ENCODE peak calls at places on chromosomes 3 and 15, in eight cellular contexts. F is OCI-M1, T is T follicular helper cell, C is left ventricle myocardium inferior, R is T1000, K is ovary, B is amniotic stem cell, A is GM03348. X is an unnamed sample.

GRCh38 chr3:169618894-169619792 is 44.4 kb downstream of the MECOM start:
- DNase-seq in F (no peak), T (no peak), C (no peak), R (no peak), K (no peak), B (no peak), A (no peak), X (peak)

GRCh38 chr15:100721758-100722550 is 119.6 kb downstream of the ASB7 start:
- DNase-seq in F (peak), T (no peak), C (peak), R (peak), K (peak), B (peak), A (peak), X (peak)

GRCh38 chr15:88487176-88487795 is 19.8 kb downstream of the MRPS11 start:
- DNase-seq in F (peak), T (no peak), C (no peak), R (no peak), K (no peak), B (no peak), A (peak), X (no peak)

GRCh38 chr15:27095809-27096580 is 125.0 kb downstream of the GABRG3 start:
- DNase-seq in F (no peak), T (no peak), C (no peak), R (no peak), K (no peak), B (no peak), A (no peak), X (no peak)

GRCh38 chr3:189455796-189456195 is 175.4 kb upstream of the TP63 start:
- DNase-seq in F (no peak), T (no peak), C (no peak), R (no peak), K (no peak), B (no peak), A (no peak), X (no peak)

GRCh38 chr15:84780492-84780891 is 32.1 kb downstream of the ZNF592 start:
- DNase-seq in F (no peak), T (no peak), C (no peak), R (no peak), K (no peak), B (no peak), A (no peak), X (no peak)

GRCh38 chr3:40875581-40875980 is 323.7 kb upstream of the CTNNB1 start:
- DNase-seq in F (no peak), T (no peak), C (no peak), R (no peak), K (no peak), B (no peak), A (no peak), X (no peak)

GRCh38 chr3:26099692-26100091 is 309.8 kb downstream of the OXSM start:
- DNase-seq in F (no peak), T (no peak), C (no peak), R (no peak), K (no peak), B (no peak), A (no peak), X (no peak)

GRCh38 chr3:158896729-158897128 is 94.9 kb downstream of the MFSD1 start:
- DNase-seq in F (no peak), T (no peak), C (no peak), R (no peak), K (no peak), B (no peak), A (no peak), X (no peak)

GRCh38 chr15:76286231-76286879 is 24.9 kb downstream of the ETFA start:
- DNase-seq in F (peak), T (no peak), C (no peak), R (no peak), K (no peak), B (no peak), A (peak), X (no peak)

GRCh38 chr3:10354373-10355015 is 33.6 kb upstream of the SEC13 start:
- DNase-seq in F (no peak), T (no peak), C (no peak), R (no peak), K (no peak), B (no peak), A (no peak), X (no peak)

GRCh38 chr3:126320517-126321293 is 36.5 kb downstream of the KLF15 start:
- DNase-seq in F (no peak), T (no peak), C (no peak), R (no peak), K (peak), B (no peak), A (no peak), X (no peak)

GRCh38 chr15:70512772-70513362 is 250.5 kb downstream of the UACA start:
- DNase-seq in F (peak), T (peak), C (peak), R (no peak), K (no peak), B (no peak), A (peak), X (peak)

GRCh38 chr15:71224024-71224423 is 108.8 kb downstream of the THSD4 start:
- DNase-seq in F (no peak), T (no peak), C (no peak), R (no peak), K (no peak), B (no peak), A (no peak), X (no peak)

X was measured in HuH-7.